ENCODE peak calls at places on chromosomes 3 and 15, in seven cellular contexts. L, V, K, P, N, S and J are unnamed samples.

GRCh38 chr3:172582712-172583111 is 59.5 kb upstream of the TNFSF10 start:
- DNase-seq in L (no peak), K (peak; percentile 88), S (peak; percentile 4), N (no peak), V (peak; percentile 64), P (no peak), J (peak; percentile 63)

GRCh38 chr3:128679338-128679737 is 28.7 kb upstream of the RPN1 start:
- DNase-seq in S (no peak), K (no peak), P (no peak), N (no peak), V (no peak), L (no peak), J (no peak)

GRCh38 chr3:127157181-127157828 is 35.6 kb upstream of the PRR23E start:
- DNase-seq in L (peak; percentile 4), N (no peak), P (no peak), K (no peak), V (no peak), S (no peak), J (no peak)

GRCh38 chr15:30885814-30886213 is 17.9 kb upstream of the FAN1 start:
- DNase-seq in S (peak; percentile 48), K (peak; percentile 1), L (no peak), V (peak; percentile 11), P (no peak), N (no peak), J (peak; percentile 13)

GRCh38 chr3:97823081-97823480 is 1.3 kb downstream of the CRYBG3 start:
- DNase-seq in S (peak; percentile 19), L (no peak), K (peak; percentile 8), V (peak; percentile 11), N (no peak), P (no peak), J (no peak)

GRCh38 chr3:22714758-22715157 is 488.4 kb upstream of the UBE2E2 start:
- DNase-seq in N (no peak), S (no peak), P (no peak), V (no peak), K (no peak), L (no peak), J (no peak)

GRCh38 chr3:188061133-188061532 is 92.8 kb upstream of the LPP start:
- DNase-seq in S (peak; percentile 81), V (peak; percentile 52), L (peak; percentile 48), K (peak; percentile 20), N (no peak), P (no peak), J (peak; percentile 48)

GRCh38 chr15:68700395-68701123 is 120.1 kb downstream of the ANP32A start:
- DNase-seq in V (peak; percentile 85), S (no peak), N (peak; percentile 57), P (peak; percentile 76), L (peak; percentile 84), K (peak; percentile 66), J (peak; percentile 79)

GRCh38 chr3:171790574-171790897 is 19.7 kb downstream of the PLD1 start:
- DNase-seq in P (no peak), K (no peak), V (no peak), N (no peak), L (no peak), S (no peak), J (no peak)

GRCh38 chr15:90648137-90649070 is 68.7 kb upstream of the BLM start:
- DNase-seq in V (peak; percentile 92), L (peak; percentile 87), K (peak; percentile 91), P (peak; percentile 47), N (peak; percentile 59), S (peak; percentile 83), J (peak; percentile 83)

GRCh38 chr3:45246236-45246635 is 20.1 kb upstream of the TMEM158 start:
- DNase-seq in S (no peak), K (no peak), L (no peak), P (no peak), N (no peak), V (no peak), J (no peak)

GRCh38 chr3:55571913-55572312 is 84.8 kb upstream of the WNT5A start:
- DNase-seq in S (no peak), L (no peak), K (no peak), N (peak; percentile 22), P (peak; percentile 64), V (no peak), J (peak; percentile 3)

GRCh38 chr15:64455951-64456350 is 4.4 kb upstream of the ZNF609 start:
- DNase-seq in L (no peak), V (no peak), P (no peak), S (no peak), N (no peak), K (peak; percentile 27), J (peak; percentile 50)

GRCh38 chr3:57079221-57079831 is 18.9 kb downstream of the SPATA12 start:
- DNase-seq in K (no peak), L (peak; percentile 31), P (peak; percentile 36), N (peak; percentile 46), V (peak; percentile 11), S (peak; percentile 59), J (peak; percentile 43)

GRCh38 chr15:62549345-62549970 is 384.4 kb upstream of the C2CD4B start:
- DNase-seq in V (peak; percentile 42), P (no peak), S (peak; percentile 48), N (no peak), K (peak; percentile 48), L (no peak), J (peak; percentile 44)

GRCh38 chr3:23740517-23741402 is 65.0 kb upstream of the UBE2E1 start:
- DNase-seq in K (no peak), L (peak; percentile 35), P (no peak), S (peak; percentile 100), N (no peak), V (peak; percentile 46), J (peak; percentile 43)

GRCh38 chr15:101445562-101446526 is 43.7 kb downstream of the PCSK6 start:
- DNase-seq in L (no peak), V (peak; percentile 71), S (peak; percentile 84), P (peak; percentile 87), K (peak; percentile 18), N (peak; percentile 70), J (peak; percentile 49)

GRCh38 chr3:120741320-120741719 is 996 bp downstream of the RABL3 start:
- DNase-seq in K (no peak), V (no peak), P (no peak), S (peak; percentile 15), L (no peak), N (no peak), J (no peak)

GRCh38 chr15:33007295-33007855 is 187.1 kb downstream of the FMN1 start:
- DNase-seq in P (no peak), L (no peak), V (peak; percentile 58), K (peak; percentile 57), S (peak; percentile 76), N (no peak), J (peak; percentile 59)

GRCh38 chr3:112395166-112395894 is 62.4 kb downstream of the CD200 start:
- DNase-seq in N (no peak), V (peak; percentile 72), S (no peak), P (no peak), K (peak; percentile 53), L (no peak), J (no peak)

GRCh38 chr3:85576091-85576690 is 617.4 kb downstream of the CADM2 start:
- DNase-seq in V (peak; percentile 49), S (peak; percentile 85), N (peak; percentile 28), L (no peak), P (no peak), K (peak; percentile 70), J (peak; percentile 68)

GRCh38 chr3:102057781-102058421 is 208.6 kb downstream of the NFKBIZ start:
- DNase-seq in L (no peak), V (no peak), P (no peak), K (no peak), N (no peak), S (no peak), J (no peak)

GRCh38 chr3:123036352-123037014 is 8.9 kb upstream of the SEMA5B start:
- DNase-seq in N (no peak), P (no peak), L (no peak), V (peak; percentile 85), K (peak; percentile 71), S (peak; percentile 37), J (peak; percentile 83)

GRCh38 chr15:64845183-64845611 is 3.5 kb downstream of the PLEKHO2 start:
- DNase-seq in L (no peak), K (peak; percentile 68), P (peak; percentile 50), V (peak; percentile 56), S (no peak), N (no peak), J (peak; percentile 70)

GRCh38 chr3:29764059-29764458 is 483.2 kb downstream of the RBMS3 start:
- DNase-seq in V (peak; percentile 89), S (no peak), K (peak; percentile 86), N (no peak), L (no peak), P (no peak), J (peak; percentile 81)

GRCh38 chr3:57942872-57943283 is 65.3 kb upstream of the FLNB start:
- DNase-seq in L (no peak), N (no peak), K (no peak), V (no peak), S (peak; percentile 68), P (peak; percentile 58), J (no peak)

DNA sequence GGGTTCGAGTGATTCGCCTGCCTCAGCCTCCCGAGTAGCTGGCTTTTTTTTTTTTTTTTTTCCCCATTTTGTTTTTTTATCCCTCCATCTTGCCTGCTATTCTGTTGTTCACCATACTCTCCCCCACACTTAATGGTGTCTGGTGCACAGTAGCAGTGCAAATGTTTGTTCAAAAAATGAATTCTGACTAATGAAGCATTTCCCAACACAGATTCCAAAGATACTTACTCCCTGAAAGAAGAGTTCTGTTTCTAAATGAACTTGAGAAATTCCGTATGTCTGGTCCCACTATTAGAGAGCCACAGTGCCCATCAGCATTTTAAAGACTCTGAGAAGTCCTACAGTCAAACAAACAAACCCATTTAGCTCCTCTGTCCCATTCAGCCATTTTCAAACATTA is 9.5 kb downstream of the EDEM1 start:
- DNase-seq in K (peak; percentile 63), N (no peak), L (no peak), P (no peak), S (no peak), V (peak; percentile 49), J (peak; percentile 66)
- H3K4me3 ChIP-seq in K (no peak overlapping the region), N (no peak overlapping the region), L (no peak overlapping the region), P (no peak overlapping the region), S (peak overlapping the region; percentile 19), V (no peak overlapping the region), J (no peak overlapping the region)

GRCh38 chr3:68866157-68866556 is 66.2 kb downstream of the TAFA4 start:
- DNase-seq in K (no peak), P (no peak), S (no peak), V (no peak), N (no peak), L (no peak), J (no peak)
- TF ChIP-seq CTCF in K (no peak), P (no peak), S (no peak), V (no peak), N (no peak), L (no peak), J (no peak)

DNA sequence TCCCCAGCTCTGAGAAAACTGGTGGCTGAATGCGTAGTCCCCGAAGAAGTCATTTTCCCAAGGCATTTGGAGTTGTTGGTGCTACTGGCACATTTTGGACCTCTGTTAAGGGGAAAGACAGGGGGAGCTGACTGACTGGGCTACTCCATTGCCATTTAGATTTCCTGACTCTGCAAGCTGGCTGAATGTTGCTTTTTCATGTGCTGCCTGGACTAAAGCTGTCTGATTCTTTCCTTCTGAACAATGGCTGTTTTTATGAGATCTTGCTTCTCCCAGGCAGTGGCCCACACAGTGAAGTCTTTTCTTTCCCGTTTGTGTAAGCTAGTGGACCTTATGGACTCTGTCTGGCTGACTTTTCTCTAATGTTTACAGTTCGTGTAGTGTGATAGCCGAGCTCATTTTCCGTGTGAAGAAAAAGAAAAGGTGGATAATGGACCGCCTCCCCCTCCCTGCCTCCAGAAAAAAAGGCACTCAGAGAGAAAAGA is 38.2 kb upstream of the TRAK1 start:
- DNase-seq in L (no peak), K (peak; percentile 60), N (no peak), S (no peak), V (no peak), P (no peak), J (no peak)
- H3K4me3 ChIP-seq in L (no peak overlapping the region), K (no peak overlapping the region), N (no peak overlapping the region), S (no peak overlapping the region), V (peak overlapping the region; percentile 13), P (peak overlapping the region; percentile 11), J (no peak overlapping the region)

GRCh38 chr3:38738630-38739395 is 77.2 kb downstream of the SCN10A start:
- DNase-seq in L (no peak), K (peak; percentile 41), P (no peak), S (peak; percentile 71), N (no peak), V (peak; percentile 48), J (peak; percentile 52)
- TF ChIP-seq CTCF in L (no peak), K (peak; percentile 81), P (peak; percentile 59), S (peak; percentile 83), N (peak; percentile 19), V (peak; percentile 71), J (peak; percentile 87)